ENCODE peak calls at places on chromosomes 3 and 15, in eight cellular contexts. W is adrenal gland, I is GM23338, B is body of pancreas, Z is hepatocyte, M is left ventricle myocardium inferior, A is DND-41, T is IMR-90. S is an unnamed sample. For H3K4me1 and H3K27me3, the result is how much of the 10 kb centered on the place peaks cover.

GRCh38 chr3:101117981-101118380 is 124.8 kb upstream of the ABI3BP start:
- DNase-seq in T (peak), B (no peak), M (no peak), W (no peak), I (no peak), A (no peak), Z (peak), S (no peak)

GRCh38 chr3:154469585-154469984 is 39.6 kb upstream of the GPR149 start:
- DNase-seq in Z (no peak), A (no peak), T (no peak), I (no peak), W (no peak), M (no peak), B (no peak), S (no peak)

GRCh38 chr15:101135532-101136166 is 116.2 kb downstream of the CHSY1 start:
- DNase-seq in M (no peak), W (no peak), A (no peak), I (no peak), Z (no peak), B (no peak), T (no peak), S (peak)

GRCh38 chr15:64813075-64813474 is 12.4 kb downstream of the PIF1 start:
- DNase-seq in W (peak), Z (peak), T (peak), B (no peak), M (no peak), I (no peak), A (no peak), S (no peak)

GRCh38 chr3:882526-882925 is 210.3 kb upstream of the CNTN6 start:
- DNase-seq in W (no peak), Z (no peak), I (no peak), M (no peak), A (no peak), B (no peak), T (no peak), S (no peak)

GRCh38 chr15:88535100-88535499 is 11.4 kb downstream of the DET1 start:
- DNase-seq in T (peak), Z (no peak), B (no peak), A (no peak), W (no peak), M (no peak), I (no peak), S (no peak)

GRCh38 chr3:58487140-58487886 is 4.6 kb upstream of the KCTD6 start:
- DNase-seq in A (no peak), B (peak), Z (no peak), T (peak), M (peak), I (no peak), W (peak), S (no peak)

GRCh38 chr3:66554178-66554577 is 53.4 kb upstream of the LRIG1 start:
- DNase-seq in B (no peak), I (no peak), M (no peak), A (no peak), T (peak), W (no peak), Z (no peak), S (no peak)

GRCh38 chr3:160685144-160685766 is 8.3 kb downstream of the ARL14 start:
- DNase-seq in A (no peak), I (no peak), M (no peak), B (no peak), W (no peak), Z (no peak), T (peak), S (no peak)

GRCh38 chr3:112424394-112424793 is 74.9 kb downstream of the BTLA start:
- DNase-seq in Z (no peak), M (no peak), T (peak), W (no peak), I (no peak), B (no peak), A (no peak), S (no peak)

GRCh38 chr15:48144889-48145288 is 24.1 kb downstream of the SLC24A5 start:
- DNase-seq in I (no peak), M (no peak), A (no peak), T (peak), B (no peak), W (no peak), Z (no peak), S (no peak)

GRCh38 chr3:445960-446359 is 249.4 kb downstream of the CHL1 start:
- DNase-seq in I (no peak), W (no peak), B (no peak), M (no peak), A (no peak), T (no peak), Z (peak), S (no peak)

GRCh38 chr3:43770426-43771103 is 79.8 kb downstream of the ABHD5 start:
- DNase-seq in A (peak), Z (peak), T (no peak), I (no peak), W (peak), M (peak), B (peak), S (no peak)

GRCh38 chr3:6526861-6527260 is 334.1 kb upstream of the GRM7 start:
- DNase-seq in B (no peak), I (no peak), A (no peak), Z (no peak), T (no peak), M (no peak), W (no peak), S (no peak)

GRCh38 chr3:49790626-49791411 is 4.5 kb upstream of the IP6K1 start:
- DNase-seq in M (no peak), I (no peak), W (no peak), B (no peak), Z (no peak), T (no peak), A (no peak), S (no peak)

GRCh38 chr3:149654188-149654601 is 3.6 kb downstream of the WWTR1 start:
- DNase-seq in I (no peak), T (peak), M (no peak), B (no peak), A (no peak), Z (no peak), W (peak), S (no peak)

GRCh38 chr3:22536582-22536981 is 666.5 kb upstream of the UBE2E2 start:
- DNase-seq in M (no peak), B (no peak), Z (no peak), T (no peak), W (no peak), I (no peak), A (no peak), S (no peak)

GRCh38 chr3:71197841-71198565 is 385.5 kb downstream of the FOXP1 start:
- DNase-seq in A (no peak), I (no peak), W (no peak), M (no peak), Z (no peak), B (no peak), T (no peak), S (no peak)

GRCh38 chr3:137300703-137301102 is 342.9 kb downstream of the IL20RB start:
- DNase-seq in T (no peak), A (peak), M (no peak), Z (no peak), I (no peak), W (no peak), B (no peak), S (no peak)

GRCh38 chr3:150623945-150624344 is 20.8 kb downstream of the SELENOT start:
- DNase-seq in M (no peak), T (peak), I (no peak), Z (no peak), W (no peak), B (no peak), A (no peak), S (no peak)

GRCh38 chr15:99409560-99409959 is 156.2 kb upstream of the MEF2A start:
- DNase-seq in Z (no peak), W (no peak), I (no peak), A (no peak), B (no peak), T (no peak), M (no peak), S (no peak)

GRCh38 chr3:123093696-123094095 is 26.9 kb downstream of the PDIA5 start:
- DNase-seq in Z (no peak), M (no peak), B (no peak), T (no peak), W (no peak), I (no peak), A (no peak), S (no peak)

GRCh38 chr3:44045476-44046275 is 196.0 kb upstream of the TOPAZ1 start:
- DNase-seq in B (peak), A (no peak), T (no peak), W (peak), I (no peak), Z (peak), M (no peak), S (no peak)

GRCh38 chr3:139546772-139547171 is 7.2 kb upstream of the RBP1 start:
- DNase-seq in A (no peak), M (no peak), I (no peak), Z (no peak), B (peak), W (no peak), T (no peak), S (no peak)

DNA sequence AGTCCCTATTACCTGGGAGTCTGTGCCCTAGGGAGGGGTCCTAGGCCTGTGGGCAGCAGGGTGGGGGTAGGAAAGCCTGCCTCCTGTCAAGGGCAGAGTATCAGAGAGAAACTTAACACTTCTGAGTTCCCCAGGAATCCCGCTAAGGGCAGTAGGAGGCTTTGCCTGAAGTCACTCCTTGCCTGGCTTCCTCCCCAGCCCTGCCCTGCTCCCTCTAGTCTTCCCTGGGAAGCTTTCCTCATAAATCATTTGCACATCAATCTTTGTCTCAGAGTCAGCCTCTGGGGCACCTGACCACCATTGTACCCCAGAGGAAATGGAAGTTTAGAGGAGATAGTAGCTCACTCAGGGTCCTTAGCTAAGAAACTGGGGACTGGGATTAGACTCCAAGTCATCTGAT is 129.4 kb upstream of the TLE3 start:
- DNase-seq in T (no peak), Z (no peak), W (no peak), A (no peak), M (no peak), I (no peak), B (no peak), S (no peak)
- H3K4me1 ChIP-seq in T (under half), Z (under half), W (under half), A (under half), M (under half), I (under half), B (under half), S (under half)

GRCh38 chr3:186929676-186930075 is 650 bp upstream of the ST6GAL1 start:
- DNase-seq in T (no peak), M (no peak), I (peak), A (no peak), Z (no peak), B (no peak), W (no peak), S (no peak)
- H3K4me3 ChIP-seq in T (peak), M (peak), I (peak), A (no peak), Z (peak), B (no peak), W (no peak), S (peak)

GRCh38 chr3:193879864-193880242 is 256.1 kb upstream of the HES1 start:
- DNase-seq in W (no peak), A (no peak), Z (no peak), T (no peak), B (no peak), M (no peak), I (no peak), S (no peak)
- H3K27me3 ChIP-seq in W (under half), A (under half), Z (under half), T (under half), B (under half), M (under half), I (under half), S (under half)

GRCh38 chr3:148074057-148074456 is 623.6 kb upstream of the AGTR1 start:
- DNase-seq in W (no peak), T (no peak), A (no peak), M (no peak), I (no peak), Z (no peak), B (no peak), S (no peak)
- H3K4me1 ChIP-seq in W (under half), T (under half), A (under half), M (under half), I (under half), Z (under half), B (under half), S (under half)

DNA sequence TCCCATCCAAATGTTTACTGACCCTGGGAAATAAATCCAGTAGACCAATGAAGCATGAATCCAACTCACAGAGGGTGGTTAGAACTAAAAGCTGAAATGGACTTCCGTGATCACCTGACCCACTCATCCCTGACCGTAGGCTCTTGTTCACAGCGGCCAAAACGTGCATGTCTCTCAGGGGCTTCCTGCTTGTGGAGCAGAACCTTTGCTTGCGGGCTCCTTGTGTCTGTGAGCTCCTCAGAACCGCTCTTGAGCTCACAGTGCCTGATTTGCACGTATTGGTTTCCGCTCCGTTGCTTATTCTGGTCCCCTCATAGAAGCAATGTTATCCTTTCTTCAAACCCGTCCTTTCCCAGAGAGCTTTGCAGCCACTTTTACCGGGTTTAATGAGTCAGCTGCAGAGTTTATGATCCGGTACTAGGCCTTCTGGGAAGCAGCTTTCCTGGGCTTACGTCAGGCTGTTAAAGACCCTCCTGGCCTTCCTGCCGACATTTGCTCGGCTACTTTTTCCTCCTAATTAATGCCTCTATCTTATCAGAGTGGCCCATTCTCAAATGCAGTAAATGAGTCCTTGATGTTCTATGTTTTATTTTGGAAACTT is 35.4 kb downstream of the LIPC start:
- DNase-seq in T (no peak), I (no peak), W (no peak), B (no peak), Z (no peak), A (no peak), M (no peak), S (no peak)
- H3K4me3 ChIP-seq in T (no peak), I (no peak), W (no peak), B (no peak), Z (no peak), A (no peak), M (no peak), S (no peak)

GRCh38 chr15:83833569-83833968 is 179.6 kb downstream of the ADAMTSL3 start:
- DNase-seq in A (no peak), Z (no peak), T (no peak), I (no peak), W (no peak), M (no peak), B (no peak), S (no peak)
- H3K27me3 ChIP-seq in A (under half), Z (under half), T (under half), I (under half), W (under half), M (under half), B (under half), S (under half)

DNA sequence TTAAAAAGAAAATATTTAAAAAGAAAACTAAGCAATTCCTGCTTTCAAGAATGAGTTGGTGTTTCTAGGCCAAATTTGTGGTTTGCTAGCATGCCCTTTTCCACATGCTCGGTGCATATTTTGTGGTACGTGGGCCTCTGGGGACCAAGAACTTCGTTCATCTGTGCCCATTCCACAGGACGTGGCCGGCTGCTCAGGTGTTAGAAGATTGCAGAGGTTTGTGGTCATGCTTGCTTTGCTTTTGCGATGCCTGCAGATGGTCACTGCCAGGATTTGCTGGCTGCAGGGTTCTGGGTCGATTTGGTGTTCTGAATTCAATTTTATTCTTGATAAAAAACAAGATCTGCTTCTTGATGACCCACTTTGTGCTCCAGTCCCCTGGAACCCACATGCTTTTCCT is 7.5 kb downstream of the PSTPIP1 start:
- DNase-seq in Z (no peak), B (no peak), T (no peak), W (no peak), I (no peak), M (no peak), A (peak), S (no peak)
- H3K4me1 ChIP-seq in Z (under half), B (under half), T (under half), W (under half), I (under half), M (under half), A (under half), S (half or more)

GRCh38 chr3:31275583-31275982 is 257.1 kb upstream of the STT3B start:
- DNase-seq in T (no peak), Z (no peak), A (no peak), I (no peak), B (no peak), M (no peak), W (no peak), S (no peak)

GRCh38 chr3:31278532-31278931 is 254.2 kb upstream of the STT3B start:
- DNase-seq in I (no peak), B (no peak), A (no peak), W (no peak), T (no peak), Z (no peak), M (no peak), S (no peak)

GRCh38 chr3:31277582-31277981 is 255.1 kb upstream of the STT3B start:
- DNase-seq in Z (no peak), A (no peak), I (no peak), B (no peak), M (no peak), W (peak), T (no peak), S (no peak)

GRCh38 chr3:31274406-31275024 is 258.2 kb upstream of the STT3B start:
- DNase-seq in Z (no peak), I (no peak), W (no peak), A (no peak), T (no peak), B (no peak), M (no peak), S (no peak)

DNA sequence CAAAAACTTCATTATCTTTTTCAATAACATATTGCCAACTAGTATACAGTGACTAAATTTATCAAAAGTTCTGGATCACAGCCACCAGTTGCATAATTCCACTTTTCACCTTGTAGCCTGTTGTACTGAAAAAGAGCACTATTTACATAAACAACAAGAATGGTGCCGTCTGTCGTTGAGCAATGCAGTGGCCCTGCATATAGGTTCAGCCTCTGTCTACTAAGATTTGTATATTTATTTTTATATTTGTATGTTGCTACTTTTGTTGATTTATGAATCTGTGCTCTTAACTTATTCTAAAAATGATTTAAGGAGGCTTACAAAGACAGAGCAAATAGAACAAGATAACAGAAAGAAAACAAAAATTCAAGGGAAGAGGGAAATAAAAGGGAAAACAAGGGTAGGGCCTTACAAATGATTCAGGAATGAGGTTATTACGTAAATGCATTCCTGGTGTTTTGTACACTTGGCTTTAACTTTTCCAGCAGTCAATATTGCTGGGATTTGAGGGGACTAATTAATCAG is 257.6 kb upstream of the STT3B start:
- DNase-seq in M (no peak), W (peak), Z (peak), T (peak), A (no peak), B (peak), I (peak), S (no peak)
- H3K4me3 ChIP-seq in M (no peak), W (no peak), Z (no peak), T (no peak), A (no peak), B (no peak), I (no peak), S (no peak)

DNA sequence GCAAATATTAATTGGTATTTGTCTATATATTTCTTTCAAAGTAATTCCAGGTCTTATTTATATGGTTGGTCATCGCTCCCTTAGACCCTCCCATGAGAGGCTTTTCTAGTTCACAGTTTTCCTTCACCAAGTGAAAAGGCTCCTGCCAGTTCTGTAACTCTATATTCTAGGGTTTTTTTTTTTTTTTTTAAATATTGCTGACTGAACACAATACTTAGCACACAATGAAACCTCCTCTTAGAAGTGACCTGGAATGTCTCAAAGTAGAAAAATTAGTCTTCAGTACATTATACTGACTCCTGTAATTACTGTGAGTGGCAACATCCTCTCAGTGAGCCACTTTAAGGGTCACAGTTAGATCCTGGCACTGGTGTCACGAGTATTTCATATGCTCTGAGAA is 48.6 kb upstream of the CDAN1 start:
- DNase-seq in A (no peak), I (no peak), B (no peak), T (no peak), Z (no peak), M (no peak), W (no peak), S (no peak)
- H3K27me3 ChIP-seq in A (under half), I (under half), B (under half), T (under half), Z (under half), M (under half), W (under half), S (under half)

S was measured in CD8-positive, alpha-beta memory T cell.